ENCODE peak calls at places on chromosomes 4 and X, in five cellular contexts. I, H, S, L and W are unnamed samples.
A peak's percentile ranks its signal among the peaks of the same experiment; 100 is the strongest.

GRCh38 chrX:108437789-108438623 is at the start of gene COL4A6:
- DNase-seq in H (peak; percentile 13), S (peak; percentile 5), L (no peak), I (no peak), W (no peak)

GRCh38 chrX:109327271-109327670 is 154.6 kb downstream of the GUCY2F start:
- DNase-seq in I (no peak), H (no peak), S (peak; percentile 25), L (no peak), W (no peak)

GRCh38 chr4:80062527-80062926 is 10.5 kb downstream of the ANTXR2 start:
- DNase-seq in I (no peak), S (no peak), H (no peak), L (no peak), W (no peak)

GRCh38 chrX:10156199-10157031 is at the start of gene CLCN4:
- DNase-seq in H (peak; percentile 28), I (peak; percentile 60), S (peak; percentile 11), L (no peak), W (peak; percentile 38)

GRCh38 chr4:20528508-20528907 is 171.8 kb upstream of the PACRGL start:
- DNase-seq in H (no peak), I (no peak), L (no peak), S (no peak), W (no peak)

GRCh38 chr4:5821665-5822358 is 71.1 kb downstream of the CRMP1 start:
- DNase-seq in L (no peak), I (no peak), S (no peak), H (no peak), W (no peak)

GRCh38 chrX:20089845-20090244 is 26.9 kb downstream of the MAP7D2 start:
- DNase-seq in S (no peak), L (no peak), I (no peak), H (no peak), W (no peak)

GRCh38 chr4:16031554-16032381 is 52.1 kb downstream of the PROM1 start:
- DNase-seq in S (no peak), H (no peak), I (no peak), L (no peak), W (no peak)

GRCh38 chr4:8580321-8581093 is at the start of gene GPR78:
- DNase-seq in H (no peak), L (peak; percentile 5), S (peak; percentile 37), I (peak; percentile 55), W (no peak)

GRCh38 chr4:175514174-175514573 is 297.9 kb downstream of the GPM6A start:
- DNase-seq in I (no peak), H (no peak), S (no peak), L (peak; percentile 23), W (peak; percentile 40)

GRCh38 chr4:155566241-155566823 is 100.3 kb upstream of the GUCY1A1 start:
- DNase-seq in H (no peak), I (no peak), S (no peak), L (no peak), W (no peak)

GRCh38 chr4:126799971-126800722 is 832.6 kb upstream of the INTU start:
- DNase-seq in H (no peak), I (no peak), S (no peak), L (no peak), W (no peak)

GRCh38 chr4:40043786-40044185 is 12.9 kb upstream of the N4BP2 start:
- DNase-seq in I (no peak), L (no peak), H (no peak), S (no peak), W (no peak)

GRCh38 chr4:41882622-41883347 is 52.4 kb upstream of the TMEM33 start:
- DNase-seq in S (peak; percentile 25), L (no peak), H (no peak), I (peak; percentile 46), W (no peak)

GRCh38 chr4:146059153-146059552 is 116.4 kb upstream of the LSM6 start:
- DNase-seq in H (no peak), L (no peak), S (no peak), I (no peak), W (no peak)

GRCh38 chr4:6200011-6200921 is at the start of gene JAKMIP1:
- DNase-seq in L (no peak), S (peak; percentile 54), H (no peak), I (peak; percentile 87), W (no peak)

GRCh38 chr4:70559216-70559830 is 32.7 kb upstream of the AMBN start:
- DNase-seq in I (peak; percentile 34), L (peak; percentile 5), S (peak; percentile 28), H (no peak), W (no peak)

GRCh38 chrX:135484636-135485289 is 35.7 kb upstream of the INTS6L start:
- DNase-seq in H (no peak), I (peak; percentile 10), S (peak; percentile 33), L (no peak), W (peak; percentile 1)

GRCh38 chrX:23478056-23478455 is 143.4 kb downstream of the PTCHD1 start:
- DNase-seq in H (no peak), S (peak; percentile 22), L (no peak), I (no peak), W (no peak)

GRCh38 chrX:132022115-132022862 is 813 bp upstream of the STK26 start:
- DNase-seq in S (no peak), L (no peak), I (no peak), H (no peak), W (no peak)

DNA sequence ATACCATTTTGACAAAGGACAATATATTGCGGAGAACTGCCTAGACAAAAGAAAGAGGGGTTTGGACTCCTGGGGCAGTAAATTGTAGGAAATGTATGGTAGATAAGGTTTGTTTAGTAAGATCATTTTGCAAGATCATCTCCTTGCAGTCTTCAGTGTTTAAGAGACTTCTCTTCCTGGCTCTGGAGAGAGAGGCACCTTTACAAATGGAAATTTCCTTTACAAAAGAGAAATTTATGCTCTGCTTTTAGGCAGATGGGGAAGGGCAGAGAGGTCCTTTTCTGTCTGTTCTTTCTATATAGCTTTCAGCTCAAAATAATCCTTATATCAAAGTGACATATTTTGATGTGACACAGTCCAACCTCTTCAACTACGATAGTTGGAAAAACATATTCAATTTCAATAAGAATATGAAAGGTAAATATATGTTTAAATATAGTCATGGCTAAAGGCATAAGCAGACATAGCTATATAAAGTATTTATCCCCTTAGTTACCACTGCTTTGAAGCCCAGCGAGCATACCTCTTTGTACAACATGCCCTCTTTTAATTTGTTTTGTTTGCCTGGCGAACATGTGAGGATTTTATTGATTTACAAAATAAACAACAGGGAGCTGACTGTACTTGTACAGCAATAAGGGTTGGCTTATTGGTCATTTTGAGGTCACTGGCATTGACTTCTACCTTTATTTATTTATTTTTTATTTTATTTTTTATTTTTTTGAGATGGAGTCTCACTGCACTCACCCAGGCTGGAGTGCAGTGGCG is 65.2 kb downstream of the TRIM2 start:
- DNase-seq in S (no peak), I (no peak), H (no peak), L (no peak), W (no peak)
- H3K4me3 ChIP-seq in S (no peak overlapping the region), I (no peak overlapping the region), H (no peak overlapping the region), L (no peak overlapping the region), W (no peak overlapping the region)

DNA sequence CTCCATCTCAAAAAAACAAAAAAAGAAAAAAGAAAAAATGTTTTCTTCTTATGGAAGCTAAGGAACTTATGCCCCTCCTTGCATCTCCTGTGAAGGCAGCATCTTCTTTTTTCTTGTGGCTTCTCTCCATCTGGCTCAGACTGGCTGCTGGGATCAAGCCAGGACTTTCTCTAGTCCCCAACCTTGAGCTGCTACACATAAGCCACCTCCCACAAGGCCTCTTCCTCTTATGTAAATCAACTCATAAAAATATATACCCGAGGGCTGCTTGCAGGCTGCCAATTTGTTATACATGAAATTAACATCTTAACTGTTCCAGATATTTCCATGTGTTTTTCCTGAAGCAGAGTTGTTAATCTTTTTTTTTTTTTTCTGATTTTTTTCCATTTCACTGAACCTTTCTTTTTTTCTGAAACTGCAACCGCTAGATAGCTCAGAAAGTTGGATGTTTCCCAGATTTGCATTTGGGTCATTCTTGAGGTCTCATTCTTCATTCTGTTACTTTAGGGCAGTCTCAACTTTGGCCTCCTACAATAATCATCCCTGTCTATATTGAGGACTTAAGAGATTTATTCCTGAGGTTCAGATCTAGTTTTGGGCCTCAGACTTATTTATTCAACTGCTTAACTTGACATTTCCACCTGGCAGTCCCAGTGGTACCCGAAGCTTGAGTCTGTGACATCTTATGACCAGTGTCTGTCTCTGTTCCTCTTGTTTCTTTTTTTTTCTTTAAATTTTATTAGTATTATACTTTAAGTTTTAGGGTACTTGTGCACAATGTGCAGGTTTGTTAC is 10.3 kb downstream of the SNX25 start:
- DNase-seq in H (peak; percentile 53), I (no peak), S (peak; percentile 44), L (no peak), W (no peak)
- H3K4me3 ChIP-seq in H (no peak overlapping the region), I (no peak overlapping the region), S (no peak overlapping the region), L (no peak overlapping the region), W (no peak overlapping the region)

GRCh38 chr4:61872983-61873382 is 672.9 kb downstream of the ADGRL3 start:
- DNase-seq in H (no peak), I (no peak), S (no peak), L (no peak), W (no peak)
- H3K4me3 ChIP-seq in H (no peak overlapping the region), I (no peak overlapping the region), S (no peak overlapping the region), L (no peak overlapping the region), W (no peak overlapping the region)

GRCh38 chr4:23882976-23883531 is 6.8 kb downstream of the PPARGC1A start:
- DNase-seq in I (no peak), L (no peak), S (no peak), H (no peak), W (no peak)
- H3K4me3 ChIP-seq in I (no peak overlapping the region), L (no peak overlapping the region), S (no peak overlapping the region), H (no peak overlapping the region), W (peak overlapping the region; percentile 1)